ENCODE peak calls at places on chromosomes 12 and 14, in ten cellular contexts. N, C, Z, A, J, T, W, L, D and V are unnamed samples.

GRCh38 chr12:51970904-51971646 is 19.6 kb downstream of the ACVR1B start:
- DNase-seq in N (peak; percentile 84), C (no peak), Z (peak; percentile 59), A (no peak), J (peak; percentile 44), T (no peak), W (no peak), L (no peak), D (peak; percentile 31), V (no peak)

GRCh38 chr12:107522692-107523477 is 162.7 kb upstream of the PWP1 start:
- DNase-seq in N (no peak), C (no peak), Z (no peak), A (no peak), J (no peak), T (no peak), W (no peak), L (no peak), D (no peak), V (no peak)

GRCh38 chr12:132049876-132050275 is 94.2 kb downstream of the DDX51 start:
- DNase-seq in N (no peak), C (no peak), Z (no peak), A (no peak), J (no peak), T (no peak), W (no peak), L (no peak), D (no peak), V (no peak)

GRCh38 chr12:14618990-14619389 is 51.3 kb upstream of the PLBD1 start:
- DNase-seq in N (peak; percentile 55), C (no peak), Z (no peak), A (no peak), J (peak; percentile 46), T (peak; percentile 26), W (peak; percentile 18), L (no peak), D (no peak), V (no peak)

GRCh38 chr12:48934312-48934706 is 9.0 kb upstream of the FKBP11 start:
- DNase-seq in N (no peak), C (no peak), Z (no peak), A (no peak), J (peak; percentile 13), T (no peak), W (no peak), L (no peak), D (no peak), V (no peak)

GRCh38 chr14:64763801-64764511 is 59.7 kb downstream of the PLEKHG3 start:
- DNase-seq in N (peak; percentile 46), C (no peak), Z (no peak), A (no peak), J (peak; percentile 47), T (peak; percentile 74), W (no peak), L (no peak), D (no peak), V (no peak)

GRCh38 chr14:61322799-61323290 is 1.5 kb downstream of the PRKCH start:
- DNase-seq in N (peak; percentile 97), C (no peak), Z (peak; percentile 86), A (no peak), J (peak; percentile 14), T (no peak), W (no peak), L (no peak), D (no peak), V (no peak)

GRCh38 chr14:65159281-65160062 is 57.2 kb upstream of the MAX start:
- DNase-seq in N (no peak), C (no peak), Z (no peak), A (no peak), J (no peak), T (no peak), W (no peak), L (no peak), D (no peak), V (no peak)

GRCh38 chr12:80936353-80936641 is 1.4 kb downstream of the LIN7A start:
- DNase-seq in N (no peak), C (no peak), Z (no peak), A (no peak), J (no peak), T (peak; percentile 43), W (no peak), L (no peak), D (peak; percentile 52), V (no peak)